ENCODE peak calls at places on chromosomes 3 and 15, in six cellular contexts. E is NAMALWA; G is retina; J is activated naive CD4-positive, alpha-beta T cell treated with Interleukin-2 at 50 U/mL for 16 hours; P is activated CD4-positive, CD25-positive, alpha-beta regulatory T cell; T is skeletal muscle cell. W is an unnamed sample.

GRCh38 chr3:72998489-72998888 is 1.9 kb downstream of the PPP4R2 start:
- DNase-seq in J (no peak), G (no peak), P (no peak), T (no peak), E (no peak), W (peak)

GRCh38 chr3:96410006-96410730 is 404.2 kb upstream of the EPHA6 start:
- DNase-seq in P (no peak), T (no peak), E (no peak), J (no peak), G (no peak), W (no peak)

GRCh38 chr15:48392356-48392755 is 61.1 kb downstream of the DUT start:
- DNase-seq in P (no peak), J (no peak), E (no peak), T (peak), G (no peak), W (no peak)

GRCh38 chr15:64476550-64476949 is 16.2 kb downstream of the ZNF609 start:
- DNase-seq in P (no peak), E (no peak), J (no peak), T (no peak), G (no peak), W (no peak)

GRCh38 chr3:101193957-101194356 is 126.4 kb downstream of the IMPG2 start:
- DNase-seq in E (no peak), J (no peak), G (no peak), T (peak), P (no peak), W (peak)

GRCh38 chr15:70442616-70443321 is 320.6 kb downstream of the UACA start:
- DNase-seq in P (no peak), J (no peak), G (no peak), T (no peak), E (no peak), W (peak)

GRCh38 chr3:120445654-120446053 is 5.1 kb downstream of the FSTL1 start:
- DNase-seq in P (no peak), G (no peak), J (no peak), T (no peak), E (no peak), W (no peak)

GRCh38 chr15:99454107-99454809 is 111.5 kb upstream of the MEF2A start:
- DNase-seq in T (no peak), G (no peak), J (no peak), P (no peak), E (no peak), W (no peak)

GRCh38 chr3:197023998-197024651 is 5.5 kb downstream of the MELTF start:
- DNase-seq in T (no peak), J (no peak), E (no peak), G (no peak), P (no peak), W (no peak)

GRCh38 chr3:184730924-184731323 is 19.1 kb upstream of the MAGEF1 start:
- DNase-seq in T (no peak), E (no peak), J (no peak), P (no peak), G (no peak), W (no peak)

GRCh38 chr15:78457101-78457500 is 19.1 kb downstream of the IREB2 start:
- DNase-seq in G (no peak), P (no peak), T (peak), E (no peak), J (no peak), W (peak)

GRCh38 chr15:98966036-98966787 is 41.4 kb downstream of the PGPEP1L start:
- DNase-seq in E (no peak), P (no peak), G (no peak), J (no peak), T (no peak), W (peak)

GRCh38 chr3:55899887-55900286 is 412.8 kb upstream of the WNT5A start:
- DNase-seq in T (no peak), J (no peak), P (no peak), E (peak), G (no peak), W (no peak)

GRCh38 chr3:44906997-44907396 is 32.6 kb downstream of the TGM4 start:
- DNase-seq in E (no peak), J (no peak), G (no peak), P (no peak), T (no peak), W (no peak)

GRCh38 chr3:107997666-107998065 is 93.2 kb downstream of the CD47 start:
- DNase-seq in E (no peak), G (peak), P (no peak), T (no peak), J (no peak), W (no peak)

GRCh38 chr15:80331886-80332406 is 72.2 kb upstream of the ARNT2 start:
- DNase-seq in J (no peak), T (no peak), G (no peak), P (no peak), E (no peak), W (no peak)

W was measured in adipocyte.